ENCODE peak calls at places on chromosomes 2 and 18, in four cellular contexts. Q is stomach, S is spleen, Z is heart left ventricle. D is an unnamed sample.

GRCh38 chr2:133264951-133265949 is 303.0 kb downstream of the NCKAP5 start:
- DNase-seq in Q (peak), S (peak), Z (peak), D (no peak)

GRCh38 chr18:59383831-59384230 is 24.8 kb upstream of the LMAN1 start:
- DNase-seq in Q (no peak), S (no peak), Z (no peak), D (no peak)

GRCh38 chr2:118738524-118739308 is 108.7 kb downstream of the EN1 start:
- DNase-seq in Q (no peak), S (no peak), Z (no peak), D (no peak)

GRCh38 chr2:72512376-72512775 is 313.5 kb downstream of the EXOC6B start:
- DNase-seq in Q (no peak), S (no peak), Z (no peak), D (no peak)

GRCh38 chr2:20326163-20326780 is 24.4 kb downstream of the PUM2 start:
- DNase-seq in Q (peak), S (no peak), Z (no peak), D (peak)

GRCh38 chr2:181065458-181065857 is 85.1 kb downstream of the UBE2E3 start:
- DNase-seq in Q (no peak), S (no peak), Z (no peak), D (no peak)

GRCh38 chr2:160201849-160202539 is 1.9 kb upstream of the ITGB6 start:
- DNase-seq in Q (no peak), S (no peak), Z (no peak), D (no peak)

GRCh38 chr2:120441744-120442471 is 96.0 kb downstream of the INHBB start:
- DNase-seq in Q (peak), S (peak), Z (no peak), D (peak)

GRCh38 chr18:45335644-45336043 is 279.6 kb upstream of the SLC14A2 start:
- DNase-seq in Q (no peak), S (no peak), Z (no peak), D (no peak)

GRCh38 chr2:239763433-239764097 is 261.6 kb downstream of the NDUFA10 start:
- DNase-seq in Q (no peak), S (peak), Z (no peak), D (no peak)

GRCh38 chr2:144518744-144519596 is 949 bp downstream of the ZEB2 start:
- DNase-seq in Q (no peak), S (no peak), Z (no peak), D (no peak)

GRCh38 chr2:182280128-182280527 is 146.7 kb downstream of the PDE1A start:
- DNase-seq in Q (no peak), S (no peak), Z (no peak), D (no peak)

GRCh38 chr2:157364257-157364974 is 38.8 kb upstream of the ERMN start:
- DNase-seq in Q (no peak), S (no peak), Z (no peak), D (no peak)

GRCh38 chr2:163735692-163736432 is at the start of gene FIGN:
- DNase-seq in Q (peak), S (no peak), Z (peak), D (peak)

GRCh38 chr18:3035635-3036034 is 22.7 kb upstream of the LPIN2 start:
- DNase-seq in Q (no peak), S (no peak), Z (no peak), D (no peak)

GRCh38 chr2:64838817-64839216 is 150.4 kb upstream of the SLC1A4 start:
- DNase-seq in Q (no peak), S (no peak), Z (no peak), D (no peak)

GRCh38 chr2:152353364-152353763 is 18.4 kb downstream of the FMNL2 start:
- DNase-seq in Q (no peak), S (no peak), Z (no peak), D (no peak)

GRCh38 chr18:36706313-36706881 is 122.4 kb downstream of the TPGS2 start:
- DNase-seq in Q (no peak), S (no peak), Z (no peak), D (no peak)

GRCh38 chr2:149363953-149364352 is 33.6 kb downstream of the LYPD6 start:
- DNase-seq in Q (no peak), S (no peak), Z (no peak), D (no peak)

GRCh38 chr2:201580486-201580885 is 62.8 kb downstream of the TMEM237 start:
- DNase-seq in Q (no peak), S (no peak), Z (no peak), D (no peak)

GRCh38 chr18:38427234-38427633 is 861.6 kb upstream of the CELF4 start:
- DNase-seq in Q (no peak), S (no peak), Z (no peak), D (no peak)

GRCh38 chr2:3628241-3628679 is 29.7 kb upstream of the ALLC start:
- DNase-seq in Q (peak), S (peak), Z (no peak), D (no peak)

GRCh38 chr2:241901018-241901380 is 31.5 kb downstream of the RTP5 start:
- DNase-seq in Q (peak), S (peak), Z (peak), D (no peak)

GRCh38 chr2:19361325-19361990 is 3.0 kb upstream of the OSR1 start:
- DNase-seq in Q (no peak), S (peak), Z (peak), D (no peak)

GRCh38 chr2:226699321-226699720 is 100.3 kb downstream of the IRS1 start:
- DNase-seq in Q (no peak), S (no peak), Z (peak), D (peak)

GRCh38 chr2:43123056-43123455 is 103.3 kb downstream of the ZFP36L2 start:
- DNase-seq in Q (no peak), S (no peak), Z (peak), D (no peak)

GRCh38 chr2:237662671-237663093 is 35.3 kb downstream of the LRRFIP1 start:
- DNase-seq in Q (peak), S (peak), Z (peak), D (peak)

GRCh38 chr2:217752714-217753459 is 249.9 kb downstream of the TNS1 start:
- DNase-seq in Q (no peak), S (no peak), Z (no peak), D (no peak)

GRCh38 chr2:157497603-157498314 is 53.9 kb upstream of the CYTIP start:
- DNase-seq in Q (no peak), S (no peak), Z (no peak), D (no peak)

GRCh38 chr18:67516432-67517223 is at the start of gene DSEL:
- DNase-seq in Q (peak), S (peak), Z (peak), D (peak)
- TF ChIP-seq POLR2A in Q (no peak), S (no peak), Z (peak), D (peak)

GRCh38 chr2:85547859-85548607 is 9.1 kb downstream of the MAT2A start:
- DNase-seq in Q (no peak), S (no peak), Z (no peak), D (no peak)
- TF ChIP-seq POLR2A in Q (no peak), S (no peak), Z (no peak), D (no peak)

DNA sequence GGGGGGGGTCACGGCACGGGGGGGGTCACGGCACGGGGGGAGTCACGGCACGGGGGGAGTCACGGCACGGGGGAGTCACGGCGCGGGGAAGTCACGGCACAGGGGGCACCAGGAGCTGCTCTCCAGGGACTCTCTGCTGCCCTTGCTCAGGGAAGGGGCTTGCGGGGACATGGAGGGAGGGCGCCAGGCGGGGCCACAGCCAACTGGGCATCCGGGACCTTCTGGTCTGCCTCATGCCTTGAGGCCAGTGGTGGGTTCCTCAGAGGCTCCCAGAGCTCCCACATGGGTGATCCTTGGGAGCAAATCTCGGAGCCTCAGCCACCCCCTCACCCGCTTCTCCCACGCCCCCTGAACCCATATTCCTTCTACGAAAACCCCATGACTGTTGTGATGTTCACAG is 55.8 kb upstream of the TMEM18 start:
- DNase-seq in Q (no peak), S (no peak), Z (no peak), D (no peak)
- TF ChIP-seq POLR2A in Q (no peak), S (no peak), Z (no peak), D (no peak)

DNA sequence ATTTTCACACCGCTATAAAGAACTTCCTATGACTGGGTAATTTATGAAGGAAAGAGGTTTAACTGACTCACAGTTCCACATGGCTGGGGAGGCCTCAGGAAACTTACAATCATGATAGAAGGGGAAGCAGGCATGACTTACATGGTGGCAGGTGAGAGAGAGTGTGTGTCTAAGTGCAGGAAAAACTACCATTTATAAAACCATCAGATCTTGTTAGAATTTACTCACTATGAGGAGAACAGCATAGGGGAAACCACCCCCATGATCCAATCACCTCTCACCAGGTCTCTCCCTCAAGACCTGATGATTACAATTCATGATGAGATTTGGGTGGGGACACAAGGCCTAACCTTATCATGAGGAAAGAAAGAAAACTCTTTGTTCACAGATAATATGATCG is 174.6 kb downstream of the SRBD1 start:
- DNase-seq in Q (no peak), S (no peak), Z (no peak), D (no peak)
- TF ChIP-seq POLR2A in Q (no peak), S (no peak), Z (no peak), D (no peak)

DNA sequence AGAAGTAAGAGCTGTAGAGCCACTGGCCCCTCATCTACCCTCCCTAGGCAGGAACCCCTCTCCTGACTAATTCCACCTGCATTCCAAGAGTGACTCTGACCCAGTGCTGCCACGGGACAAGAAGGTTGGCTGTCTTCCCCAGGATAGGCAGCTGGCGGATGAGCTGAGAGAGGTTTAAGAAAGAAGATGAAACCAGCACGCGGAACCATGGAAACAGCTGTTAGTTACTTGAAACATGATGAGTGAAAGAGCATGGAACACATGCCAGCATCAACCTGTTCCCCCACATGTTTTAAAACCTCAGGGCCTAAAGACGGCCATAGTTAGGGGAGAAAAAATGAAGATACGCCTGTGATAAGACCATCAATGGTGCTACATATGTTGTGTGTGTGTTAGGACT is 74.1 kb downstream of the RND3 start:
- DNase-seq in Q (no peak), S (no peak), Z (no peak), D (no peak)
- TF ChIP-seq POLR2A in Q (no peak), S (no peak), Z (no peak), D (no peak)

GRCh38 chr18:9191658-9192256 is 55.2 kb downstream of the ANKRD12 start:
- DNase-seq in Q (no peak), S (no peak), Z (no peak), D (no peak)
- TF ChIP-seq POLR2A in Q (no peak), S (no peak), Z (no peak), D (no peak)

DNA sequence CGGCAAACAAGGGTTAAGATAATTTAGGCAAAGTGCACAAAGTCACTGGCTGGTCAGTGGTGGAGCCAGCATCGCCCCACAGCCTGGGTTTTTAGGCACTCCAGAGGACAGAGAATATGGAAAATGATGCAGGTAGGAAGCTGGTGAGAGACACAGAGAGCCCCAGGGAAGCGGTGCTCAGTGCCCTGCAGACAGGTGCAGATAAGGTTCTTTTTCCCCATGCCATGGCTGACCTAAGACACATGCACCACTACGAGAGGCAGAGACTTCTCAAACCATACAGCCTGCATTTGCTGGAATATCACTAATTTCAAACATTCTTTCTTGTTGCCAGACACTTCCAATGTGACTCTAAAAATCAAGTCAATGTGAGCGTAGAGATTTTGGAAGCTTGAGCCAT is 205.7 kb upstream of the APCDD1 start:
- DNase-seq in Q (no peak), S (no peak), Z (no peak), D (no peak)
- TF ChIP-seq POLR2A in Q (no peak), S (no peak), Z (no peak), D (no peak)

DNA sequence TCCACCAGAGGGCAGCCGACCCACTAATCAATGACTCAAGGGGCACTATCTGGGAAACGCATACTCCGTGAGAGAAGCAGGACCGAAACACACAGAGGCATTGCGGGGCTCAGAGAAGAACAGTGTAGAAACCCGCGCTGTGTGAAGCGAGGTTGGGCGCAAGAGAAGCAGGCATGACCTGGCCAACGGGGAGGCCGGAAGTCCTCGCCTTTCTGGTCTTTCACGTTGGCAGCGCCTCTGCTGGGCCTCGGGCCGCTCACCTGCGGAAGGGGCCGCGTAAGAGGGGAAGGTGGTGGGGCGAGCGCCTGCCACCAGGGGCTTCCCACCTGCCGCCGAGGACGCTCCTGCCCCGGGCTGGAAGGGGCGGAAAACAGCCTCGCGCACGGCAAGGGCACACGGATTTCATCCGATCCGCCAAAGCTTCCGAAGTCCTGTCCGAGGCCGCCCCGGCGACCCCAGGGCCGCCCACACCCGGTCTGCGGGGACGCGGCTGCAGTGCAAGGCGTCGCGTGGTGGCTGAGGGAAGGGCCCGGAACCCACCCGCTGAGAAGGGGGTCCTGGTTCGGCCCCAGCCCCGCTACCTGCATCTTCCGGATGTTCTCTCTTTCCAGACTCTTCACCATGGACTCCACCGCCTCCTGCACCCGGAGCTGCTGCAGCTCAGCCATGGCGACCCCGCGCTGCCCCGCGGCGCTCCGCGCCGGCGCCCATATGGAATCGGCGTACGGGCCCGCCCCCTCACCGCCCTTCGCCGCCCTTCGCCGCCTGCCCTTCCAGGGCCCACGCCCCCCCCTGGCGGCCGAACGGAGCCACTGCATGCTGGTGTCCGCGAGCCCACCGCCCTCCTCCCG is at the start of gene FAM136A:
- DNase-seq in Q (peak), S (peak), Z (peak), D (peak)
- TF ChIP-seq POLR2A in Q (no peak), S (no peak), Z (peak), D (no peak)

DNA sequence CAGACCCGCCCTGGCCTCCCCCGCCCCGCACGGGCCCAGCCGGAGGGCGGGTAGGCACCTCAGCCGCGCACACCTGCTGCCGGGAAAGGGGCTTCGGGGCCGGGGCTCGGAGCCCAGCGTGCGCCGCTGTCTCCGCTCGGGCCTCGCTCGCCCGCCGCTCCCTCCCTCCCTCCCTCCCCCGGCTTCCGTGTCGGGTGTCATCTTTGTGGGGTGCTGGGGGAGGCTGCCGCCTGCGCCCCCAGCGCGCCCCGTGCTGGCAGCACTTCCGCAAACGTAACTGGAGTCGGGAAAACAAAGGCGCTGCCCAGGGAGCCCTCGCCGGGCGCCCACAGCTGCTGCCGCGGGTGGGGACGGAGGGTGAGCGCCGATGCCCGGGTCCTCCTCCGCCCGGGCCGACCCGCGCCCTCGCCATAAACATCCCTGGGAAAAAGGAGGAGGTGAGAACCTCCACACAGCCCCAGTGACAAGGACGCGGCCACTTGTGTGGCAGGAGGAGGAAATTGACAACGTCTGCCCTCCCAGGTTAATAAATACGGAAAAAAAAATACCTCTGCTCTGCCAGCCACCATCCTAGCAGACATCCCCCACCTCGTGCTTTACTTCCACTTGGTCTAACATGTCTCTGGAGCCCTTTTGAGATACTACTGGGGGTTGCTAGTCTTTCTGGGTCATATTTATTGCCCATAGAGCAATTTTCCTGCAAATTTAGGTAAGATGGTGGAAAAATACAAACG is 550 bp downstream of the MFSD6 start:
- DNase-seq in Q (peak), S (no peak), Z (peak), D (no peak)
- TF ChIP-seq POLR2A in Q (no peak), S (peak), Z (peak), D (peak)

GRCh38 chr2:40257812-40258457 is 194.0 kb downstream of the SLC8A1 start:
- DNase-seq in Q (no peak), S (no peak), Z (no peak), D (no peak)

GRCh38 chr2:40256008-40256407 is 195.9 kb downstream of the SLC8A1 start:
- DNase-seq in Q (no peak), S (no peak), Z (no peak), D (no peak)

GRCh38 chr2:40256649-40257048 is 195.2 kb downstream of the SLC8A1 start:
- DNase-seq in Q (no peak), S (no peak), Z (no peak), D (no peak)

GRCh38 chr2:40260437-40260836 is 191.5 kb downstream of the SLC8A1 start:
- DNase-seq in Q (no peak), S (no peak), Z (no peak), D (no peak)

DNA sequence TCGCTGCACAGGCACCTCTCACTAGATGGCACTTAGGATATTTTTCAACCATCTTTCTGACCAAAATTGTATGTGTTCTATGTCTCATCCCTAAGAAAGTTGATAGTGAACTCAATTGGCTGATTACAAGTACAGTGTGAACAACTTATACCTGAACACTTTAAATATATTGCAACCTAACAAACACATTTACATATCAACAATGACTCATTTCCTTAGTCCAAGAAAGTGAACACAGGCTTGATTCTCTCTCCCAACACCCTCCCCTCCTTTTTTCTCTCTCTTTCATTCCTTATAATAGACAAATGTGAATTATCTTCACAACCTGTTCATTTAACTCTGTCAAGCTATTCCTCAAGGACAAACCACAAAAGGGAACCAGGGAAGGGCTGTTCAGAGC is 192.0 kb downstream of the SLC8A1 start:
- DNase-seq in Q (no peak), S (no peak), Z (no peak), D (no peak)
- TF ChIP-seq POLR2A in Q (no peak), S (no peak), Z (no peak), D (no peak)